ENCODE peak calls at places on chromosomes 11 and 22, in five cellular contexts. Y is mucosa of descending colon; A is T-helper 17 cell; N is activated gamma-delta T cell treated with anti-CD3 and anti-CD28 coated beads, Interleukin-2, amount 50 U/mL, for 16 hours; P is activated T-cell treated with anti-CD3 and anti-CD28 coated beads, Interleukin-2, amount 50 U/mL, for 48 hours. X is an unnamed sample.

GRCh38 chr11:128549256-128549944 is 38.0 kb downstream of the ETS1 start:
- DNase-seq in Y (no peak), A (no peak), N (no peak), P (peak), X (no peak)

GRCh38 chr11:117219455-117219854 is 12.4 kb downstream of the PCSK7 start:
- DNase-seq in Y (no peak), A (no peak), N (no peak), P (no peak), X (no peak)

GRCh38 chr11:122853261-122853660 is 15.0 kb downstream of the CRTAM start:
- DNase-seq in Y (no peak), A (no peak), N (no peak), P (no peak), X (no peak)

GRCh38 chr22:39624501-39624821 is 53.9 kb downstream of the CACNA1I start:
- DNase-seq in Y (no peak), A (no peak), N (no peak), P (no peak), X (no peak)

GRCh38 chr11:116927163-116927772 is 89.8 kb upstream of the APOA1 start:
- DNase-seq in Y (no peak), A (peak), N (peak), P (peak), X (no peak)

GRCh38 chr11:95764267-95764898 is 25.2 kb downstream of the FAM76B start:
- DNase-seq in Y (no peak), A (no peak), N (no peak), P (no peak), X (no peak)

GRCh38 chr11:27290261-27290660 is 72.8 kb downstream of the CCDC34 start:
- DNase-seq in Y (no peak), A (no peak), N (no peak), P (no peak), X (no peak)

GRCh38 chr22:23529166-23530103 is 50.7 kb downstream of the IGLL1 start:
- DNase-seq in Y (no peak), A (no peak), N (no peak), P (no peak), X (no peak)

GRCh38 chr22:43846966-43847365 is 15.3 kb downstream of the SULT4A1 start:
- DNase-seq in Y (no peak), A (no peak), N (no peak), P (no peak), X (no peak)

GRCh38 chr11:15199693-15200092 is 85.0 kb downstream of the INSC start:
- DNase-seq in Y (no peak), A (no peak), N (no peak), P (no peak), X (peak)

GRCh38 chr11:19770277-19770676 is 57.6 kb downstream of the NAV2 start:
- DNase-seq in Y (no peak), A (no peak), N (no peak), P (no peak), X (no peak)

GRCh38 chr11:70915158-70915795 is 337.1 kb downstream of the SHANK2 start:
- DNase-seq in Y (no peak), A (no peak), N (no peak), P (no peak), X (no peak)

GRCh38 chr11:82701847-82702520 is 31.7 kb downstream of the FAM181B start:
- DNase-seq in Y (no peak), A (no peak), N (no peak), P (peak), X (no peak)

GRCh38 chr11:1515082-1516060 is 28.8 kb upstream of the MOB2 start:
- DNase-seq in Y (peak), A (peak), N (peak), P (peak), X (peak)

GRCh38 chr22:47927811-47928210 is 1165.4 kb downstream of the TBC1D22A start:
- DNase-seq in Y (no peak), A (no peak), N (no peak), P (no peak), X (no peak)

GRCh38 chr11:121964591-121964990 is 151.4 kb downstream of the BLID start:
- DNase-seq in Y (no peak), A (no peak), N (no peak), P (no peak), X (no peak)

GRCh38 chr11:612961-613300 is 2.8 kb downstream of the IRF7 start:
- DNase-seq in Y (peak), A (no peak), N (no peak), P (no peak), X (no peak)

GRCh38 chr11:134786636-134787035 is 374.6 kb upstream of the B3GAT1 start:
- DNase-seq in Y (no peak), A (no peak), N (no peak), P (no peak), X (no peak)

GRCh38 chr22:41659941-41660340 is 28.7 kb downstream of the SNU13 start:
- DNase-seq in Y (no peak), A (no peak), N (no peak), P (no peak), X (no peak)

GRCh38 chr22:43002198-43002577 is 12.8 kb downstream of the PACSIN2 start:
- DNase-seq in Y (peak), A (no peak), N (no peak), P (no peak), X (no peak)

GRCh38 chr11:70713988-70714665 is 315.8 kb downstream of the CTTN start:
- DNase-seq in Y (no peak), A (no peak), N (no peak), P (no peak), X (no peak)

GRCh38 chr11:72831521-72832300 is 17.5 kb downstream of the ATG16L2 start:
- DNase-seq in Y (peak), A (peak), N (peak), P (peak), X (peak)

GRCh38 chr11:3153291-3153861 is 11.7 kb downstream of the OSBPL5 start:
- DNase-seq in Y (peak), A (no peak), N (no peak), P (no peak), X (no peak)

GRCh38 chr22:31926969-31927368 is 17.4 kb upstream of the YWHAH start:
- DNase-seq in Y (no peak), A (no peak), N (no peak), P (no peak), X (no peak)

GRCh38 chr11:10295056-10295901 is 1.3 kb upstream of the SBF2 start:
- DNase-seq in Y (no peak), A (no peak), N (no peak), P (no peak), X (no peak)

X was measured in right lobe of liver.